ENCODE peak calls at places on chromosome 4, in five cellular contexts. Y is neural progenitor cell, P is lung, S is transverse colon, Z is substantia nigra. K is an unnamed sample.

GRCh38 chr4:165723051-165723805 is 149.8 kb upstream of the TLL1 start:
- DNase-seq in Y (no peak), P (no peak), S (no peak), Z (no peak), K (no peak)

GRCh38 chr4:8649631-8650261 is 57.2 kb downstream of the CPZ start:
- DNase-seq in Y (no peak), P (no peak), S (no peak), Z (no peak), K (no peak)

GRCh38 chr4:85499573-85499972 is 24.6 kb downstream of the ARHGAP24 start:
- DNase-seq in Y (no peak), P (no peak), S (no peak), Z (no peak), K (no peak)

GRCh38 chr4:16532240-16532990 is 306.1 kb upstream of the TAPT1 start:
- DNase-seq in Y (no peak), P (peak), S (no peak), Z (no peak), K (no peak)

GRCh38 chr4:36316544-36317082 is 35.2 kb downstream of the DTHD1 start:
- DNase-seq in Y (no peak), P (no peak), S (no peak), Z (no peak), K (no peak)

GRCh38 chr4:794911-795725 is 30.8 kb downstream of the CPLX1 start:
- DNase-seq in Y (peak), P (no peak), S (no peak), Z (no peak), K (no peak)

GRCh38 chr4:128596844-128597243 is 212.7 kb upstream of the JADE1 start:
- DNase-seq in Y (no peak), P (no peak), S (no peak), Z (no peak), K (no peak)

GRCh38 chr4:8914461-8915171 is 43.0 kb upstream of the HMX1 start:
- DNase-seq in Y (no peak), P (no peak), S (no peak), Z (no peak), K (no peak)

GRCh38 chr4:2783790-2784189 is 9.1 kb upstream of the SH3BP2 start:
- DNase-seq in Y (no peak), P (no peak), S (no peak), Z (no peak), K (no peak)

GRCh38 chr4:78332974-78333373 is 218.6 kb upstream of the ANXA3 start:
- DNase-seq in Y (no peak), P (no peak), S (no peak), Z (no peak), K (no peak)

GRCh38 chr4:39029752-39030694 is 2.2 kb downstream of the TMEM156 start:
- DNase-seq in Y (no peak), P (no peak), S (no peak), Z (no peak), K (no peak)

GRCh38 chr4:117847849-117848248 is 186.4 kb upstream of the NDST3 start:
- DNase-seq in Y (no peak), P (no peak), S (peak), Z (no peak), K (no peak)

GRCh38 chr4:80361329-80361900 is 25.9 kb downstream of the CFAP299 start:
- DNase-seq in Y (peak), P (no peak), S (no peak), Z (no peak), K (no peak)

GRCh38 chr4:187608001-187608421 is 387.6 kb upstream of the ZFP42 start:
- DNase-seq in Y (no peak), P (no peak), S (no peak), Z (no peak), K (no peak)

GRCh38 chr4:1834047-1834769 is 21.7 kb downstream of the LETM1 start:
- DNase-seq in Y (no peak), P (no peak), S (no peak), Z (no peak), K (no peak)

GRCh38 chr4:178244785-178245184 is 802.5 kb upstream of the AGA start:
- DNase-seq in Y (no peak), P (no peak), S (no peak), Z (no peak), K (no peak)

GRCh38 chr4:155263480-155263879 is 55.0 kb downstream of the NPY2R start:
- DNase-seq in Y (no peak), P (no peak), S (no peak), Z (no peak), K (no peak)

DNA sequence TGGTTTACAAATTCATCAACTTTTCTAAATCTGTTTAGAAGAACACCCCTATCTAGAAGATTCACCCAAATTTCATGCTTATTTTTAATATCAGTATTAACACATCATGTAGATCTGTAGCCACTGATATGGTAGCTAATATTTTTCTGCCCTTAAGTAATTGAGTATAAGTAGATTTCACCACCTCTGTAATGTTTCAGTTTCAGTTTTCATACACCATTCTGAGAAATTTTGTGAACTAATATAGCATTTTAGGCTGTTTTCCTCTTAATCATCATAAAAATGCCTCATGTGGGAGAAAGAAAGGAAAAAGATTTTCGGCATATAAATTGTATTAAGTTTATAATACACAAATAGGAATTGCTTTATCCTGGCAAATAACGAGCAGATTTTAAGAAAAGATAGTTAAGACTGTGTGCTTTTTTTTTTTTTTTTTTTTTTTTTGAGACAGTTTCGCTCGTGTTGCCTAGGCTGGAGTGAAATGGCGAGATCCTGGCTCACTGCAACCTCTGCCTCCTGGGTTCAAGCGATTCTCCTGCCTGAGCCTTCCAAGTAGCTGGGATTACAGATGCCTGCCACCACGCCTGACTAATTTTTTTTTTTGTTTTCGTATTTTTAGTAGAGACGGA is 21.4 kb upstream of the RBPJ start:
- DNase-seq in Y (no peak), P (no peak), S (no peak), Z (no peak), K (no peak)
- H3K27ac ChIP-seq in Y (no peak), P (no peak), S (no peak), Z (no peak), K (no peak)

GRCh38 chr4:47213539-47213938 is 182.2 kb downstream of the GABRB1 start:
- DNase-seq in Y (no peak), P (no peak), S (no peak), Z (no peak), K (no peak)
- H3K27ac ChIP-seq in Y (no peak), P (no peak), S (no peak), Z (peak), K (no peak)

DNA sequence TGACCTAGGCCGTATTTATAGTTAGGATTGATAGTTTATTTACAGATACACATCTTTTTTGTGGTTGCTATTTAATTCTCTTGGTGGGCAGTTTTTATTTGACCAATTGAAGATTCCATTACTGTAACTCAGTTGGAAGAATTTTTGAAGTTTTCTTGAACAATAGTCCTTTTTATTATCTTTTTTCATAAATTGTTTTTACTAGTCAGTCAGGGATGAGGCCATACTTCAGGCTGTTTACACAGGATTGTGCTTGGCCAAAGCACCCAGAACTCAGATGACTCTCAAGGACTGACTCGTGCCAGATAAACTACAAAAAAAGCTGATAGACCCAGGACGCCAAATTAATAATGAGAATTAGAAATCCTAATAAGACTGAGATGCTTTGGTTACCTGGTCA is 7.0 kb downstream of the HERC3 start:
- DNase-seq in Y (no peak), P (no peak), S (no peak), Z (no peak), K (no peak)
- H3K27ac ChIP-seq in Y (no peak), P (no peak), S (peak), Z (no peak), K (no peak)

GRCh38 chr4:188619456-188620149 is 480.4 kb downstream of the TRIML1 start:
- DNase-seq in Y (peak), P (no peak), S (no peak), Z (no peak), K (no peak)

GRCh38 chr4:188624370-188624769 is 485.1 kb downstream of the TRIML1 start:
- DNase-seq in Y (no peak), P (no peak), S (no peak), Z (no peak), K (no peak)

GRCh38 chr4:188620608-188621007 is 481.4 kb downstream of the TRIML1 start:
- DNase-seq in Y (no peak), P (no peak), S (no peak), Z (no peak), K (no peak)

DNA sequence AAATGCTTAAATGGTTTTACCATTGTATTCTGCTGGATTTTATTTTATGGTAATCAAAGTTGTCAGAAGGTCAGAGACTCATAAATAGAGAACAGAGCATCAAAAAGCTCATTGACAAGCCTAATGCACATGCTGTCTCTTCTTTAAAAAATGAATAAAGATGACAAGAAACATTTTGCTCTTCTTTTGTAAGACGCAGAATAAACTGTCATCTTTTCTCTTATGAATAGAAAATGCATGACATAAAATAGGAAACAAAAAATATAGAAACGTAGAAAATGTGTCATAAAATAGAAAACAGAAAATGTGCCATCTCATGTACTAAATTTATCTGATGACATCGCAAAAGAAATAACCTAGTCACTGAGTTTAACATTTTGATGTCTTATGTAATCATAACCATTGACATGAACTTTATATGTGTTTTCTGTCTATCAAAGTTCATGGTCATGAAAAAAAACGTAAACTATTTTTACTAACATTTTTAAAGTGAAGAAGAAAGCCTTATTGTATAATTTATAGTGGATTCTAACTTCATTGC is 484.1 kb downstream of the TRIML1 start:
- DNase-seq in Y (no peak), P (no peak), S (no peak), Z (no peak), K (no peak)
- H3K27ac ChIP-seq in Y (no peak), P (no peak), S (no peak), Z (no peak), K (no peak)

DNA sequence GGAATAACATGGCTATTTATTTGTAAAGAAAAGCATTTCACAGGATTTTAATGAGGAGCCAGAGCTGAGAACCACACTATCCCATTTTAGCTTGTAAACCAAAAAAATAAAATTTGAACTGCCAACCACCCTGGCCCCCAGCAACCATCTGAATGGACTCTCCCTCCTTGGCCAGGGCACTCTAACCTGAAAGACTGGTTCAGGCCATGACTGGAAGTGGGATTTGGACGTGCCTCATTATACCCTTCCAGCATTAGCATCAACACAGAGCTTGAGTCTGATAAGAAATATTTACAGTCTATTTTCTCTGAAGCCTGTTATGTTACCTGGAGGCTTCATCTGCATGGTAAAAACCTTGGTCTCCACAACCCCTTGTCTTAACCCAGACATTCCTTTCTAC is 30.0 kb downstream of the METAP1 start:
- DNase-seq in Y (no peak), P (no peak), S (no peak), Z (no peak), K (no peak)
- H3K27ac ChIP-seq in Y (no peak), P (no peak), S (peak), Z (no peak), K (no peak)

GRCh38 chr4:185783574-185783973 is 28.4 kb downstream of the SORBS2 start:
- DNase-seq in Y (no peak), P (no peak), S (no peak), Z (no peak), K (no peak)
- H3K27ac ChIP-seq in Y (no peak), P (no peak), S (no peak), Z (no peak), K (no peak)

GRCh38 chr4:112277220-112277619 is 8.5 kb downstream of the TIFA start:
- DNase-seq in Y (no peak), P (no peak), S (no peak), Z (no peak), K (no peak)

GRCh38 chr4:112280657-112281056 is 5.0 kb downstream of the TIFA start:
- DNase-seq in Y (no peak), P (no peak), S (no peak), Z (no peak), K (no peak)

GRCh38 chr4:112279025-112279881 is 6.5 kb downstream of the TIFA start:
- DNase-seq in Y (no peak), P (no peak), S (no peak), Z (no peak), K (no peak)

GRCh38 chr4:112277705-112278448 is 7.8 kb downstream of the TIFA start:
- DNase-seq in Y (no peak), P (no peak), S (no peak), Z (no peak), K (no peak)

DNA sequence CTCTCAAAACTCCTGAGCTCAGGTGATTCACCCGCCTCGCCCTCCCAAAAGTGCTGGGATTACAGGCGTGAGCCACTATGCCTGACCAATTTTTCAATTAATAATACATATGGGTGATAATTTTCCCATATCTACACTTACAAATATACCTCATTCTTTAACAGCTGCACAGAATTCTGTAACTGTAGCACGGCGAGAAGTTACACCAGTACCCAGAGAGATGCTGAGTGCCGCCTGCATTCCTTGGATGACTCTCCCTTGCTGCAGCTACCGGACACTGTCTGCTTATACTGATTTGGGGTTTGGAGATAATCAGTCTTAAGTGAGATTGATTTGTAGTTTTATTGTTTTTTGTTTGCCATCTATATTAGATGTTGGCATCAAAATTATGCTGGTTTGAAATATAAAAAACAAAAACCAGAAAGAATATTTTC is 5.8 kb downstream of the TIFA start:
- DNase-seq in Y (peak), P (no peak), S (no peak), Z (no peak), K (no peak)
- H3K27ac ChIP-seq in Y (no peak), P (no peak), S (no peak), Z (no peak), K (no peak)

DNA sequence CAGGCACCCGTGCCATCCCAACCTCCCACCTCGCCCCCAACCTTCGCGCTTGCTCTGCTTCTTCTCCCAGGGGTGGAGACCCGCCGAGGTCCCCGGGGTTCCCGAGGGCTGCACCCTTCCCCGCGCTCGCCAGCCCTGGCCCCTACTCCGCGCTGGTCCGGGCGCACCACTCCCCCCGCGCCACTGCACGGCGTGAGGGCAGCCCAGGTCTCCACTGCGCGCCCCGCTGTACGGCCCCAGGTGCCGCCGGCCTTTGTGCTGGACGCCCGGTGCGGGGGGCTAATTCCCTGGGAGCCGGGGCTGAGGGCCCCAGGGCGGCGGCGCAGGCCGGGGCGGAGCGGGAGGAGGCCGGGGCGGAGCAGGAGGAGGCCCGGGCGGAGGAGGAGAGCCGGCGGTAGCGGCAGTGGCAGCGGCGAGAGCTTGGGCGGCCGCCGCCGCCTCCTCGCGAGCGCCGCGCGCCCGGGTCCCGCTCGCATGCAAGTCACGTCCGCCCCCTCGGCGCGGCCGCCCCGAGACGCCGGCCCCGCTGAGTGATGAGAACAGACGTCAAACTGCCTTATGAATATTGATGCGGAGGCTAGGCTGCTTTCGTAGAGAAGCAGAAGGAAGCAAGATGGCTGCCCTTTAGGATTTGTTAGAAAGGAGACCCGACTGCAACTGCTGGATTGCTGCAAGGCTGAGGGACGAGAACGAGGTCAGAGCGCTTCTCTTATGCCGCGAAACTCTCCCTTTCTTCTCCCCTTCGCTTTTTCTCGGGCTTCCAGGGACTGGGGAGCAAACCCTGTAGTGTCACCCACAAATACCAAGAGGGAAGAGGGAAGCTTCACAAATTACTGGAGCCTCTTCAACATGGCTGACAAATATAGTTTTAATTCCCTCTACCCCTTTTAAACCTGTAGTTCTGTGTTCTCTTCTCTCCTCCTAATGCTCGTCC is at the start of gene TET2:
- DNase-seq in Y (peak), P (peak), S (peak), Z (peak), K (peak)
- H3K27ac ChIP-seq in Y (no peak), P (peak), S (peak), Z (peak), K (peak)